ENCODE peak calls at places on chromosomes 12 and 14, in four cellular contexts. One of them, this sample, is unnamed.

GRCh38 chr14:50821471-50822464 is 9.2 kb downstream of the NIN start:
- ATAC-seq in upper lobe of left lung: peak; percentile 79
- ATAC-seq in HepG2: no peak
- ATAC-seq in K562: no peak
- ATAC-seq in this sample: no peak

GRCh38 chr12:132766380-132767085 is 4.9 kb upstream of the ANKLE2 start:
- ATAC-seq in K562: peak; percentile 21
- ATAC-seq in upper lobe of left lung: peak; percentile 9
- ATAC-seq in HepG2: no peak
- ATAC-seq in this sample: no peak

GRCh38 chr14:36365766-36366165 is 45.3 kb upstream of the MBIP start:
- ATAC-seq in HepG2: no peak
- ATAC-seq in K562: no peak
- ATAC-seq in upper lobe of left lung: no peak
- ATAC-seq in this sample: no peak

GRCh38 chr14:31263485-31264133 is 56.0 kb upstream of the HECTD1 start:
- ATAC-seq in upper lobe of left lung: peak; percentile 92
- ATAC-seq in HepG2: peak; percentile 73
- ATAC-seq in K562: no peak
- ATAC-seq in this sample: peak; percentile 91

GRCh38 chr12:48542300-48542928 is 17.0 kb downstream of the OR8S1 start:
- ATAC-seq in upper lobe of left lung: no peak
- ATAC-seq in K562: peak; percentile 90
- ATAC-seq in HepG2: peak; percentile 75
- ATAC-seq in this sample: no peak

GRCh38 chr12:94621662-94622359 is 28.5 kb downstream of the TMCC3 start:
- ATAC-seq in K562: no peak
- ATAC-seq in upper lobe of left lung: peak; percentile 47
- ATAC-seq in HepG2: peak; percentile 47
- ATAC-seq in this sample: no peak

GRCh38 chr12:107287436-107288413 is 194.4 kb upstream of the CRY1 start:
- ATAC-seq in HepG2: no peak
- ATAC-seq in upper lobe of left lung: no peak
- ATAC-seq in K562: no peak
- ATAC-seq in this sample: no peak

GRCh38 chr12:4141344-4142270 is 132.0 kb upstream of the CCND2 start:
- ATAC-seq in K562: peak; percentile 24
- ATAC-seq in HepG2: peak; percentile 51
- ATAC-seq in upper lobe of left lung: no peak
- ATAC-seq in this sample: no peak

GRCh38 chr12:24839268-24839791 is 109.6 kb downstream of the BCAT1 start:
- ATAC-seq in HepG2: no peak
- ATAC-seq in K562: no peak
- ATAC-seq in upper lobe of left lung: peak; percentile 39
- ATAC-seq in this sample: no peak

GRCh38 chr14:73492661-73493060 is 1.9 kb downstream of the RIOX1 start:
- ATAC-seq in K562: no peak
- ATAC-seq in upper lobe of left lung: no peak
- ATAC-seq in HepG2: no peak
- ATAC-seq in this sample: no peak

GRCh38 chr12:77300815-77301214 is 235.4 kb upstream of the E2F7 start:
- ATAC-seq in K562: no peak
- ATAC-seq in HepG2: no peak
- ATAC-seq in upper lobe of left lung: no peak
- ATAC-seq in this sample: no peak

GRCh38 chr12:77299001-77299400 is 233.6 kb upstream of the E2F7 start:
- ATAC-seq in K562: no peak
- ATAC-seq in upper lobe of left lung: no peak
- ATAC-seq in HepG2: no peak
- ATAC-seq in this sample: no peak

GRCh38 chr12:77299910-77300772 is 234.8 kb upstream of the E2F7 start:
- ATAC-seq in K562: no peak
- ATAC-seq in upper lobe of left lung: no peak
- ATAC-seq in HepG2: no peak
- ATAC-seq in this sample: no peak
- TF ChIP-seq EP300 in K562: no peak
- TF ChIP-seq EP300 in upper lobe of left lung: no peak
- TF ChIP-seq EP300 in HepG2: no peak
- TF ChIP-seq EP300 in this sample: no peak

GRCh38 chr12:122064780-122065588 is 13.6 kb upstream of the MLXIP start:
- ATAC-seq in K562: peak; percentile 83
- ATAC-seq in HepG2: peak; percentile 59
- ATAC-seq in upper lobe of left lung: peak; percentile 8
- ATAC-seq in this sample: no peak
- TF ChIP-seq POLR2AphosphoS5 in K562: peak; percentile 77
- TF ChIP-seq POLR2AphosphoS5 in HepG2: peak; percentile 31
- TF ChIP-seq POLR2AphosphoS5 in upper lobe of left lung: no peak
- TF ChIP-seq POLR2AphosphoS5 in this sample: peak; percentile 70

DNA sequence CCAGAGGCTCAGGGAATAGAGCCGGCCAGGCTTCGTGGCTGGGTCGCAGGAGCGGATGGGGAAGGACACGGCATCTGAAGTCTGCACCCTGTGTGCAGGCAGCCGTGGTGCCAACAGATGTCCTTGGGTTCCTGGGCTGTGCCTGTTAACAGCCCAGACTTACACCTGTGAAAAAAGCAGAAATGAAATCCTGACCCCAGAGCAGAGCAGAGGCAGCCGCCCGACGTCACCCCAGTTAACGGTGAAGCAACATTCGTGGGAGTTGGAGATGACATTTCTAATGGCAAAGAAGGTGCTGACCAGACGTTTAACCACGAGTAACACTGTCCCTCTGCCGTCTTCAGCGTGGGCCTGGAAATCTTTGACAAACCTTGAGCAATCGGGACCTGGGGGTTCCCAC is 200.3 kb upstream of the DIO3 start:
- ATAC-seq in HepG2: no peak
- ATAC-seq in K562: peak; percentile 11
- ATAC-seq in upper lobe of left lung: no peak
- ATAC-seq in this sample: no peak
- H3K27me3 ChIP-seq in HepG2: peaks cover 6% of the 10 kb centered on the region
- H3K27me3 ChIP-seq in K562: peaks cover 2% of the 10 kb centered on the region
- H3K27me3 ChIP-seq in upper lobe of left lung: no peaks in the 10 kb centered on the region
- H3K27me3 ChIP-seq in this sample: peaks cover 8% of the 10 kb centered on the region

GRCh38 chr12:6280672-6281071 is 29.8 kb upstream of the PLEKHG6 start:
- ATAC-seq in K562: no peak
- ATAC-seq in HepG2: no peak
- ATAC-seq in upper lobe of left lung: no peak
- ATAC-seq in this sample: no peak

GRCh38 chr12:6279631-6280030 is 30.9 kb upstream of the PLEKHG6 start:
- ATAC-seq in K562: no peak
- ATAC-seq in upper lobe of left lung: peak; percentile 32
- ATAC-seq in HepG2: peak; percentile 17
- ATAC-seq in this sample: no peak

GRCh38 chr12:6279256-6279628 is 31.2 kb upstream of the PLEKHG6 start:
- ATAC-seq in HepG2: no peak
- ATAC-seq in upper lobe of left lung: no peak
- ATAC-seq in K562: no peak
- ATAC-seq in this sample: no peak

GRCh38 chr12:6281081-6281809 is 29.2 kb upstream of the PLEKHG6 start:
- ATAC-seq in K562: no peak
- ATAC-seq in HepG2: no peak
- ATAC-seq in upper lobe of left lung: no peak
- ATAC-seq in this sample: no peak

DNA sequence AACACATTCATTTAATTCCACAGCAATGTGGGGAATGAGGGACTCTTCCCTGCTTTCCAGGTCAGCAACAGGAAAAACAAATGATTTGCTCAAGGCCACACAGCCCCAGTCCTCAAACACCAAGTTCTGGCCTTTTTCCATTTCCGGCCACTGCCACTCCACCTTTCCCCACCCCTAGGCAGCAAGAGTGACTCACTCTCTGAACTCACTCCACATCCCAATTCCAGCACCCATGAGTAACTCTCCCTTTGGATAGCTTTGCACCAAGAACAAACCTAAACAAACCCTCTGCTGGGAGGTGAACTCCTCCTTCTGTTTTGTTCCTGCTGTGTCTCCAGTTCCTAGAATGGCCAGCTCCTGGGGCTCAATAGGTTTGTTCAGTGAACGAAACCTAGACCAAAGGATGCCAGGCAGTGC is 30.4 kb upstream of the PLEKHG6 start:
- ATAC-seq in HepG2: peak; percentile 71
- ATAC-seq in upper lobe of left lung: peak; percentile 82
- ATAC-seq in K562: no peak
- ATAC-seq in this sample: peak; percentile 75
- TF ChIP-seq EP300 in HepG2: no peak
- TF ChIP-seq EP300 in upper lobe of left lung: no peak
- TF ChIP-seq EP300 in K562: no peak
- TF ChIP-seq EP300 in this sample: no peak

GRCh38 chr14:77157716-77158115 is 16.1 kb upstream of the ZDHHC22 start:
- ATAC-seq in upper lobe of left lung: no peak
- ATAC-seq in K562: no peak
- ATAC-seq in HepG2: no peak
- ATAC-seq in this sample: no peak

GRCh38 chr14:77161011-77161410 is 19.4 kb upstream of the ZDHHC22 start:
- ATAC-seq in K562: no peak
- ATAC-seq in HepG2: no peak
- ATAC-seq in upper lobe of left lung: peak; percentile 56
- ATAC-seq in this sample: no peak

GRCh38 chr14:77155083-77155482 is 13.5 kb upstream of the ZDHHC22 start:
- ATAC-seq in upper lobe of left lung: no peak
- ATAC-seq in K562: no peak
- ATAC-seq in HepG2: no peak
- ATAC-seq in this sample: no peak

GRCh38 chr14:77154421-77154820 is 12.8 kb upstream of the ZDHHC22 start:
- ATAC-seq in HepG2: no peak
- ATAC-seq in upper lobe of left lung: no peak
- ATAC-seq in K562: no peak
- ATAC-seq in this sample: no peak

GRCh38 chr14:77158175-77158908 is 16.8 kb upstream of the ZDHHC22 start:
- ATAC-seq in upper lobe of left lung: no peak
- ATAC-seq in HepG2: peak; percentile 91
- ATAC-seq in K562: peak; percentile 94
- ATAC-seq in this sample: peak; percentile 66
- TF ChIP-seq POLR2AphosphoS5 in upper lobe of left lung: no peak
- TF ChIP-seq POLR2AphosphoS5 in HepG2: no peak
- TF ChIP-seq POLR2AphosphoS5 in K562: no peak
- TF ChIP-seq POLR2AphosphoS5 in this sample: no peak

GRCh38 chr12:52615208-52615868 is 3.0 kb downstream of the KRT73 start:
- ATAC-seq in upper lobe of left lung: no peak
- ATAC-seq in HepG2: no peak
- ATAC-seq in K562: no peak
- ATAC-seq in this sample: no peak

GRCh38 chr12:52617403-52617785 is 965 bp downstream of the KRT73 start:
- ATAC-seq in K562: no peak
- ATAC-seq in upper lobe of left lung: no peak
- ATAC-seq in HepG2: no peak
- ATAC-seq in this sample: no peak

GRCh38 chr12:52618216-52618615 is at the start of gene KRT73:
- ATAC-seq in upper lobe of left lung: no peak
- ATAC-seq in K562: no peak
- ATAC-seq in HepG2: no peak
- ATAC-seq in this sample: no peak

GRCh38 chr12:52615912-52616311 is 2.4 kb downstream of the KRT73 start:
- ATAC-seq in HepG2: no peak
- ATAC-seq in K562: no peak
- ATAC-seq in upper lobe of left lung: no peak
- ATAC-seq in this sample: no peak

DNA sequence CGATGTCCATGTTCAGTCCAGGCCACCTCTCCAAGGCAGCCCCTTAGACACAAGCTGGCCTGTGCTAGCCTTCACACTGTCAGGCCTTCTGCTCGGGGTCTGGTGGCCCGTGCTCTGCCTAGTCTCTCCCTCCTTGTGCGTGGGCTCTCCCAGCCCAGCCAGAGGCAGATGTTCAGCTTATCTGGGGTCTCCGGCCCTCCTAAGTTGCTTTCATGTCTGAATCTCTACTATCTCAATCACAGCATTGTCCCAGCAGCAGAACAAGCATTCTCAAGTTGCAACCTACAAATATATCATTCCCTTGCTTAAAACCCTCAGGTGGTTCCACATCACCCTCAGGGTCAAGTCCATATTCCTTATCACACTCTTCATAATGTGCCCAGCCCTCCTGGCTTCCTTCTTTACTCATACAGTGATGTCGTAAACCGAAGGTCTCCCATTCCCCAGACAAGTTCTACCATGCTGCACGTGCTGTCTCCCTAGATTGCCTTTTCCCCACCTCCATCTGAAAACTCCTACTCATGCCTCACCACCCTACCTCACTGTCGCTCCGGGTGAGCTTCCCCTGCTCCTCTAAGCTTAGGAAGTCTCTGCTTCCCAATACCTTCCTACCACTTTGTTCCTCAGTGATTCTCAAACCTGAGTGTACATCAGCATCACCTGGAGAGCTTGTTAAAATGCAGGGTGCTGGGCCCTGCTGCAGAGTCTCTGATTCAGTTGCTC is 1.5 kb downstream of the KRT73 start:
- ATAC-seq in HepG2: no peak
- ATAC-seq in upper lobe of left lung: no peak
- ATAC-seq in K562: no peak
- ATAC-seq in this sample: no peak
- H3K27me3 ChIP-seq in HepG2: peaks cover 6% of the 10 kb centered on the region
- H3K27me3 ChIP-seq in upper lobe of left lung: no peaks in the 10 kb centered on the region
- H3K27me3 ChIP-seq in K562: peaks cover 7% of the 10 kb centered on the region
- H3K27me3 ChIP-seq in this sample: peaks cover 31% of the 10 kb centered on the region

DNA sequence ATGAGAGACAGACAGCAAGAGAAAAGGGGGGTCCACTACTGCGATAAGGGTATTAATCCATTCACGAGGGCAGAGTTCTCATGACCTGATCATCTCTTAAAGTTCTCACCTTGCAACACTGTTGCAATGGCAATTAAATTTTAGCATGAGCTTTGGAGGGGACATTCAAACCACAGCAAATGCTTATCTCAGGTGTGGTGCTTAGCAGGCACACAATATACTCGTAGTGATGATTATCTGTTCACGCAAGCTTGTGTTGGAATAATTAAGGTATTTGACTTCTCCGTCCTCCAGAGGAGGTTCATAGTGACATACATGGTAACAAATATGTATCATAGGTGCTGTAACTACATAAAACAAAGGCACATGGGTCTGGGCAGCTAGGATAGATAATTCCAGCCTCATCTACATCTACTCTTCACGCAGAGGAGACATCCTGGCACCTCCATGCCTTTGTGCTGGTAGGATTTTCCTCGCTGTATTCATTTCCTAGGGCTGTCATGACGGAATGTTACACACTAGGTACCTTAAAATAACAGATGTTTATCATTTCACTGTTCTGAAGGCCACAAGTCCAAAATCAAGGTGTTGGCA is 221.2 kb downstream of the RBM19 start:
- ATAC-seq in HepG2: no peak
- ATAC-seq in K562: peak; percentile 21
- ATAC-seq in upper lobe of left lung: no peak
- ATAC-seq in this sample: no peak
- TF ChIP-seq EP300 in HepG2: no peak
- TF ChIP-seq EP300 in K562: peak; percentile 22
- TF ChIP-seq EP300 in upper lobe of left lung: no peak
- TF ChIP-seq EP300 in this sample: no peak

This sample was measured in gastroesophageal sphincter.